ENCODE peak calls at places on chromosome 4, in eight cellular contexts. One of them, this sample, is unnamed.

GRCh38 chr4:65845169-65845568 is 174.9 kb upstream of the EPHA5 start:
- DNase-seq in activated CD4-positive, alpha-beta T cell treated with anti-CD3 and anti-CD28 coated beads, Interleukin-2, amount 50 U/mL, for 1 hour: no peak
- DNase-seq in body of pancreas: no peak
- DNase-seq in HEK293T: no peak
- DNase-seq in NCI-H1092 treated with DMSO at 0.1 percent for 48 hours: no peak
- DNase-seq in iris pigment epithelial cell: no peak
- DNase-seq in AG08396: no peak
- DNase-seq in T-helper 1 cell: no peak
- DNase-seq in this sample: peak

GRCh38 chr4:1635452-1635851 is 48.7 kb downstream of the FAM53A start:
- DNase-seq in activated CD4-positive, alpha-beta T cell treated with anti-CD3 and anti-CD28 coated beads, Interleukin-2, amount 50 U/mL, for 1 hour: no peak
- DNase-seq in body of pancreas: no peak
- DNase-seq in HEK293T: no peak
- DNase-seq in NCI-H1092 treated with DMSO at 0.1 percent for 48 hours: no peak
- DNase-seq in iris pigment epithelial cell: no peak
- DNase-seq in AG08396: no peak
- DNase-seq in T-helper 1 cell: no peak
- DNase-seq in this sample: no peak

GRCh38 chr4:183337833-183338232 is 15.6 kb upstream of the CLDN24 start:
- DNase-seq in activated CD4-positive, alpha-beta T cell treated with anti-CD3 and anti-CD28 coated beads, Interleukin-2, amount 50 U/mL, for 1 hour: no peak
- DNase-seq in body of pancreas: peak
- DNase-seq in HEK293T: no peak
- DNase-seq in NCI-H1092 treated with DMSO at 0.1 percent for 48 hours: no peak
- DNase-seq in iris pigment epithelial cell: no peak
- DNase-seq in AG08396: no peak
- DNase-seq in T-helper 1 cell: no peak
- DNase-seq in this sample: no peak

GRCh38 chr4:10347281-10347795 is 109.9 kb downstream of the ZNF518B start:
- DNase-seq in activated CD4-positive, alpha-beta T cell treated with anti-CD3 and anti-CD28 coated beads, Interleukin-2, amount 50 U/mL, for 1 hour: no peak
- DNase-seq in body of pancreas: no peak
- DNase-seq in HEK293T: no peak
- DNase-seq in NCI-H1092 treated with DMSO at 0.1 percent for 48 hours: no peak
- DNase-seq in iris pigment epithelial cell: no peak
- DNase-seq in AG08396: no peak
- DNase-seq in T-helper 1 cell: no peak
- DNase-seq in this sample: no peak

GRCh38 chr4:140053185-140053584 is 100.8 kb downstream of the MAML3 start:
- DNase-seq in activated CD4-positive, alpha-beta T cell treated with anti-CD3 and anti-CD28 coated beads, Interleukin-2, amount 50 U/mL, for 1 hour: no peak
- DNase-seq in body of pancreas: no peak
- DNase-seq in HEK293T: no peak
- DNase-seq in NCI-H1092 treated with DMSO at 0.1 percent for 48 hours: no peak
- DNase-seq in iris pigment epithelial cell: no peak
- DNase-seq in AG08396: no peak
- DNase-seq in T-helper 1 cell: no peak
- DNase-seq in this sample: no peak

GRCh38 chr4:14856076-14856926 is 146.0 kb upstream of the CPEB2 start:
- DNase-seq in activated CD4-positive, alpha-beta T cell treated with anti-CD3 and anti-CD28 coated beads, Interleukin-2, amount 50 U/mL, for 1 hour: no peak
- DNase-seq in body of pancreas: no peak
- DNase-seq in HEK293T: no peak
- DNase-seq in NCI-H1092 treated with DMSO at 0.1 percent for 48 hours: no peak
- DNase-seq in iris pigment epithelial cell: peak
- DNase-seq in AG08396: peak
- DNase-seq in T-helper 1 cell: no peak
- DNase-seq in this sample: no peak

GRCh38 chr4:82851902-82852750 is 38.8 kb downstream of the SEC31A start:
- DNase-seq in activated CD4-positive, alpha-beta T cell treated with anti-CD3 and anti-CD28 coated beads, Interleukin-2, amount 50 U/mL, for 1 hour: no peak
- DNase-seq in body of pancreas: no peak
- DNase-seq in HEK293T: peak
- DNase-seq in NCI-H1092 treated with DMSO at 0.1 percent for 48 hours: peak
- DNase-seq in iris pigment epithelial cell: peak
- DNase-seq in AG08396: no peak
- DNase-seq in T-helper 1 cell: no peak
- DNase-seq in this sample: peak

GRCh38 chr4:128711361-128711760 is 98.1 kb upstream of the JADE1 start:
- DNase-seq in activated CD4-positive, alpha-beta T cell treated with anti-CD3 and anti-CD28 coated beads, Interleukin-2, amount 50 U/mL, for 1 hour: no peak
- DNase-seq in body of pancreas: no peak
- DNase-seq in HEK293T: peak
- DNase-seq in NCI-H1092 treated with DMSO at 0.1 percent for 48 hours: no peak
- DNase-seq in iris pigment epithelial cell: no peak
- DNase-seq in AG08396: no peak
- DNase-seq in T-helper 1 cell: no peak
- DNase-seq in this sample: peak

GRCh38 chr4:124980276-124980752 is 267.8 kb upstream of the ANKRD50 start:
- DNase-seq in activated CD4-positive, alpha-beta T cell treated with anti-CD3 and anti-CD28 coated beads, Interleukin-2, amount 50 U/mL, for 1 hour: no peak
- DNase-seq in body of pancreas: no peak
- DNase-seq in HEK293T: no peak
- DNase-seq in NCI-H1092 treated with DMSO at 0.1 percent for 48 hours: no peak
- DNase-seq in iris pigment epithelial cell: peak
- DNase-seq in AG08396: no peak
- DNase-seq in T-helper 1 cell: no peak
- DNase-seq in this sample: no peak

GRCh38 chr4:40954119-40954668 is 204.4 kb downstream of the NSUN7 start:
- DNase-seq in activated CD4-positive, alpha-beta T cell treated with anti-CD3 and anti-CD28 coated beads, Interleukin-2, amount 50 U/mL, for 1 hour: no peak
- DNase-seq in body of pancreas: no peak
- DNase-seq in HEK293T: no peak
- DNase-seq in NCI-H1092 treated with DMSO at 0.1 percent for 48 hours: no peak
- DNase-seq in iris pigment epithelial cell: no peak
- DNase-seq in AG08396: no peak
- DNase-seq in T-helper 1 cell: no peak
- DNase-seq in this sample: no peak

GRCh38 chr4:81747242-81747930 is 275.7 kb upstream of the RASGEF1B start:
- DNase-seq in activated CD4-positive, alpha-beta T cell treated with anti-CD3 and anti-CD28 coated beads, Interleukin-2, amount 50 U/mL, for 1 hour: no peak
- DNase-seq in body of pancreas: no peak
- DNase-seq in HEK293T: no peak
- DNase-seq in NCI-H1092 treated with DMSO at 0.1 percent for 48 hours: no peak
- DNase-seq in iris pigment epithelial cell: no peak
- DNase-seq in AG08396: no peak
- DNase-seq in T-helper 1 cell: no peak
- DNase-seq in this sample: no peak

GRCh38 chr4:8295471-8295870 is 25.9 kb downstream of the HTRA3 start:
- DNase-seq in activated CD4-positive, alpha-beta T cell treated with anti-CD3 and anti-CD28 coated beads, Interleukin-2, amount 50 U/mL, for 1 hour: no peak
- DNase-seq in body of pancreas: no peak
- DNase-seq in HEK293T: no peak
- DNase-seq in NCI-H1092 treated with DMSO at 0.1 percent for 48 hours: no peak
- DNase-seq in iris pigment epithelial cell: no peak
- DNase-seq in AG08396: no peak
- DNase-seq in T-helper 1 cell: peak
- DNase-seq in this sample: no peak

GRCh38 chr4:147731611-147732515 is at the start of gene ARHGAP10:
- DNase-seq in activated CD4-positive, alpha-beta T cell treated with anti-CD3 and anti-CD28 coated beads, Interleukin-2, amount 50 U/mL, for 1 hour: peak
- DNase-seq in body of pancreas: peak
- DNase-seq in HEK293T: peak
- DNase-seq in NCI-H1092 treated with DMSO at 0.1 percent for 48 hours: peak
- DNase-seq in iris pigment epithelial cell: peak
- DNase-seq in AG08396: peak
- DNase-seq in T-helper 1 cell: peak
- DNase-seq in this sample: peak

GRCh38 chr4:154658680-154659402 is 46.4 kb upstream of the FGG start:
- DNase-seq in activated CD4-positive, alpha-beta T cell treated with anti-CD3 and anti-CD28 coated beads, Interleukin-2, amount 50 U/mL, for 1 hour: no peak
- DNase-seq in body of pancreas: no peak
- DNase-seq in HEK293T: no peak
- DNase-seq in NCI-H1092 treated with DMSO at 0.1 percent for 48 hours: no peak
- DNase-seq in iris pigment epithelial cell: peak
- DNase-seq in AG08396: no peak
- DNase-seq in T-helper 1 cell: no peak
- DNase-seq in this sample: no peak

GRCh38 chr4:177444911-177445736 is 2.9 kb upstream of the AGA start:
- DNase-seq in activated CD4-positive, alpha-beta T cell treated with anti-CD3 and anti-CD28 coated beads, Interleukin-2, amount 50 U/mL, for 1 hour: no peak
- DNase-seq in body of pancreas: peak
- DNase-seq in HEK293T: no peak
- DNase-seq in NCI-H1092 treated with DMSO at 0.1 percent for 48 hours: no peak
- DNase-seq in iris pigment epithelial cell: no peak
- DNase-seq in AG08396: no peak
- DNase-seq in T-helper 1 cell: no peak
- DNase-seq in this sample: no peak

GRCh38 chr4:81724925-81725329 is 253.2 kb upstream of the RASGEF1B start:
- DNase-seq in activated CD4-positive, alpha-beta T cell treated with anti-CD3 and anti-CD28 coated beads, Interleukin-2, amount 50 U/mL, for 1 hour: peak
- DNase-seq in body of pancreas: no peak
- DNase-seq in HEK293T: peak
- DNase-seq in NCI-H1092 treated with DMSO at 0.1 percent for 48 hours: no peak
- DNase-seq in iris pigment epithelial cell: no peak
- DNase-seq in AG08396: no peak
- DNase-seq in T-helper 1 cell: no peak
- DNase-seq in this sample: peak

GRCh38 chr4:114263233-114263632 is 283.8 kb upstream of the ARSJ start:
- DNase-seq in activated CD4-positive, alpha-beta T cell treated with anti-CD3 and anti-CD28 coated beads, Interleukin-2, amount 50 U/mL, for 1 hour: no peak
- DNase-seq in body of pancreas: no peak
- DNase-seq in HEK293T: no peak
- DNase-seq in NCI-H1092 treated with DMSO at 0.1 percent for 48 hours: no peak
- DNase-seq in iris pigment epithelial cell: peak
- DNase-seq in AG08396: peak
- DNase-seq in T-helper 1 cell: no peak
- DNase-seq in this sample: no peak

GRCh38 chr4:7828011-7828720 is 111.5 kb downstream of the AFAP1 start:
- DNase-seq in activated CD4-positive, alpha-beta T cell treated with anti-CD3 and anti-CD28 coated beads, Interleukin-2, amount 50 U/mL, for 1 hour: peak
- DNase-seq in body of pancreas: no peak
- DNase-seq in HEK293T: no peak
- DNase-seq in NCI-H1092 treated with DMSO at 0.1 percent for 48 hours: no peak
- DNase-seq in iris pigment epithelial cell: peak
- DNase-seq in AG08396: peak
- DNase-seq in T-helper 1 cell: peak
- DNase-seq in this sample: no peak

GRCh38 chr4:18566970-18567799 is 545.6 kb upstream of the LCORL start:
- DNase-seq in activated CD4-positive, alpha-beta T cell treated with anti-CD3 and anti-CD28 coated beads, Interleukin-2, amount 50 U/mL, for 1 hour: no peak
- DNase-seq in body of pancreas: no peak
- DNase-seq in HEK293T: no peak
- DNase-seq in NCI-H1092 treated with DMSO at 0.1 percent for 48 hours: no peak
- DNase-seq in iris pigment epithelial cell: peak
- DNase-seq in AG08396: no peak
- DNase-seq in T-helper 1 cell: no peak
- DNase-seq in this sample: no peak

GRCh38 chr4:111296466-111296865 is 673.6 kb upstream of the PITX2 start:
- DNase-seq in activated CD4-positive, alpha-beta T cell treated with anti-CD3 and anti-CD28 coated beads, Interleukin-2, amount 50 U/mL, for 1 hour: no peak
- DNase-seq in body of pancreas: no peak
- DNase-seq in HEK293T: no peak
- DNase-seq in NCI-H1092 treated with DMSO at 0.1 percent for 48 hours: no peak
- DNase-seq in iris pigment epithelial cell: no peak
- DNase-seq in AG08396: no peak
- DNase-seq in T-helper 1 cell: no peak
- DNase-seq in this sample: no peak

GRCh38 chr4:39323836-39324235 is 42.3 kb downstream of the RFC1 start:
- DNase-seq in activated CD4-positive, alpha-beta T cell treated with anti-CD3 and anti-CD28 coated beads, Interleukin-2, amount 50 U/mL, for 1 hour: no peak
- DNase-seq in body of pancreas: no peak
- DNase-seq in HEK293T: no peak
- DNase-seq in NCI-H1092 treated with DMSO at 0.1 percent for 48 hours: no peak
- DNase-seq in iris pigment epithelial cell: no peak
- DNase-seq in AG08396: no peak
- DNase-seq in T-helper 1 cell: no peak
- DNase-seq in this sample: no peak

GRCh38 chr4:101125045-101125713 is 222.1 kb downstream of the PPP3CA start:
- DNase-seq in activated CD4-positive, alpha-beta T cell treated with anti-CD3 and anti-CD28 coated beads, Interleukin-2, amount 50 U/mL, for 1 hour: no peak
- DNase-seq in body of pancreas: no peak
- DNase-seq in HEK293T: no peak
- DNase-seq in NCI-H1092 treated with DMSO at 0.1 percent for 48 hours: no peak
- DNase-seq in iris pigment epithelial cell: no peak
- DNase-seq in AG08396: no peak
- DNase-seq in T-helper 1 cell: no peak
- DNase-seq in this sample: no peak

GRCh38 chr4:54433686-54434085 is 204.6 kb downstream of the PDGFRA start:
- DNase-seq in activated CD4-positive, alpha-beta T cell treated with anti-CD3 and anti-CD28 coated beads, Interleukin-2, amount 50 U/mL, for 1 hour: no peak
- DNase-seq in body of pancreas: no peak
- DNase-seq in HEK293T: peak
- DNase-seq in NCI-H1092 treated with DMSO at 0.1 percent for 48 hours: no peak
- DNase-seq in iris pigment epithelial cell: peak
- DNase-seq in AG08396: peak
- DNase-seq in T-helper 1 cell: no peak
- DNase-seq in this sample: no peak

GRCh38 chr4:1601852-1602525 is 82.1 kb downstream of the FAM53A start:
- DNase-seq in activated CD4-positive, alpha-beta T cell treated with anti-CD3 and anti-CD28 coated beads, Interleukin-2, amount 50 U/mL, for 1 hour: no peak
- DNase-seq in body of pancreas: no peak
- DNase-seq in HEK293T: no peak
- DNase-seq in NCI-H1092 treated with DMSO at 0.1 percent for 48 hours: no peak
- DNase-seq in iris pigment epithelial cell: no peak
- DNase-seq in AG08396: no peak
- DNase-seq in T-helper 1 cell: no peak
- DNase-seq in this sample: no peak

GRCh38 chr4:87038837-87039715 is 104.3 kb downstream of the AFF1 start:
- DNase-seq in activated CD4-positive, alpha-beta T cell treated with anti-CD3 and anti-CD28 coated beads, Interleukin-2, amount 50 U/mL, for 1 hour: no peak
- DNase-seq in body of pancreas: peak
- DNase-seq in HEK293T: peak
- DNase-seq in NCI-H1092 treated with DMSO at 0.1 percent for 48 hours: peak
- DNase-seq in iris pigment epithelial cell: peak
- DNase-seq in AG08396: peak
- DNase-seq in T-helper 1 cell: no peak
- DNase-seq in this sample: peak

GRCh38 chr4:23023121-23023520 is 330.4 kb downstream of the GBA3 start:
- DNase-seq in activated CD4-positive, alpha-beta T cell treated with anti-CD3 and anti-CD28 coated beads, Interleukin-2, amount 50 U/mL, for 1 hour: no peak
- DNase-seq in body of pancreas: no peak
- DNase-seq in HEK293T: no peak
- DNase-seq in NCI-H1092 treated with DMSO at 0.1 percent for 48 hours: no peak
- DNase-seq in iris pigment epithelial cell: no peak
- DNase-seq in AG08396: no peak
- DNase-seq in T-helper 1 cell: no peak
- DNase-seq in this sample: peak

GRCh38 chr4:13626492-13627184 is 887 bp downstream of the BOD1L1 start:
- DNase-seq in activated CD4-positive, alpha-beta T cell treated with anti-CD3 and anti-CD28 coated beads, Interleukin-2, amount 50 U/mL, for 1 hour: no peak
- DNase-seq in body of pancreas: no peak
- DNase-seq in HEK293T: no peak
- DNase-seq in NCI-H1092 treated with DMSO at 0.1 percent for 48 hours: no peak
- DNase-seq in iris pigment epithelial cell: no peak
- DNase-seq in AG08396: no peak
- DNase-seq in T-helper 1 cell: no peak
- DNase-seq in this sample: no peak

GRCh38 chr4:146976145-146976544 is 30.5 kb upstream of the TTC29 start:
- DNase-seq in activated CD4-positive, alpha-beta T cell treated with anti-CD3 and anti-CD28 coated beads, Interleukin-2, amount 50 U/mL, for 1 hour: no peak
- DNase-seq in body of pancreas: no peak
- DNase-seq in HEK293T: no peak
- DNase-seq in NCI-H1092 treated with DMSO at 0.1 percent for 48 hours: no peak
- DNase-seq in iris pigment epithelial cell: no peak
- DNase-seq in AG08396: no peak
- DNase-seq in T-helper 1 cell: no peak
- DNase-seq in this sample: no peak

GRCh38 chr4:98046665-98047064 is 96.6 kb downstream of the STPG2 start:
- DNase-seq in activated CD4-positive, alpha-beta T cell treated with anti-CD3 and anti-CD28 coated beads, Interleukin-2, amount 50 U/mL, for 1 hour: no peak
- DNase-seq in body of pancreas: no peak
- DNase-seq in HEK293T: no peak
- DNase-seq in NCI-H1092 treated with DMSO at 0.1 percent for 48 hours: no peak
- DNase-seq in iris pigment epithelial cell: no peak
- DNase-seq in AG08396: no peak
- DNase-seq in T-helper 1 cell: no peak
- DNase-seq in this sample: no peak

GRCh38 chr4:986949-987688 is at the start of gene IDUA:
- DNase-seq in activated CD4-positive, alpha-beta T cell treated with anti-CD3 and anti-CD28 coated beads, Interleukin-2, amount 50 U/mL, for 1 hour: peak
- DNase-seq in body of pancreas: peak
- DNase-seq in HEK293T: peak
- DNase-seq in NCI-H1092 treated with DMSO at 0.1 percent for 48 hours: peak
- DNase-seq in iris pigment epithelial cell: peak
- DNase-seq in AG08396: peak
- DNase-seq in T-helper 1 cell: peak
- DNase-seq in this sample: peak

GRCh38 chr4:38177792-38178665 is 217.8 kb downstream of the PTTG2 start:
- DNase-seq in activated CD4-positive, alpha-beta T cell treated with anti-CD3 and anti-CD28 coated beads, Interleukin-2, amount 50 U/mL, for 1 hour: peak
- DNase-seq in body of pancreas: peak
- DNase-seq in HEK293T: no peak
- DNase-seq in NCI-H1092 treated with DMSO at 0.1 percent for 48 hours: no peak
- DNase-seq in iris pigment epithelial cell: no peak
- DNase-seq in AG08396: no peak
- DNase-seq in T-helper 1 cell: no peak
- DNase-seq in this sample: no peak

GRCh38 chr4:174283507-174284180 is at the start of the genes CEP44 and FBXO8:
- DNase-seq in activated CD4-positive, alpha-beta T cell treated with anti-CD3 and anti-CD28 coated beads, Interleukin-2, amount 50 U/mL, for 1 hour: peak
- DNase-seq in body of pancreas: peak
- DNase-seq in HEK293T: peak
- DNase-seq in NCI-H1092 treated with DMSO at 0.1 percent for 48 hours: peak
- DNase-seq in iris pigment epithelial cell: peak
- DNase-seq in AG08396: peak
- DNase-seq in T-helper 1 cell: peak
- DNase-seq in this sample: peak

GRCh38 chr4:102328045-102328444 is 17.2 kb downstream of the SLC39A8 start:
- DNase-seq in activated CD4-positive, alpha-beta T cell treated with anti-CD3 and anti-CD28 coated beads, Interleukin-2, amount 50 U/mL, for 1 hour: no peak
- DNase-seq in body of pancreas: no peak
- DNase-seq in HEK293T: no peak
- DNase-seq in NCI-H1092 treated with DMSO at 0.1 percent for 48 hours: no peak
- DNase-seq in iris pigment epithelial cell: peak
- DNase-seq in AG08396: no peak
- DNase-seq in T-helper 1 cell: no peak
- DNase-seq in this sample: no peak

GRCh38 chr4:147853706-147854105 is 121.8 kb downstream of the ARHGAP10 start:
- DNase-seq in activated CD4-positive, alpha-beta T cell treated with anti-CD3 and anti-CD28 coated beads, Interleukin-2, amount 50 U/mL, for 1 hour: no peak
- DNase-seq in body of pancreas: no peak
- DNase-seq in HEK293T: no peak
- DNase-seq in NCI-H1092 treated with DMSO at 0.1 percent for 48 hours: no peak
- DNase-seq in iris pigment epithelial cell: no peak
- DNase-seq in AG08396: peak
- DNase-seq in T-helper 1 cell: no peak
- DNase-seq in this sample: no peak